ENCODE peak calls at places on chromosomes 2 and 18, in six cellular contexts. W is K562, P is stomach, Z is mammary epithelial cell, G is upper lobe of left lung, J is astrocyte. S is an unnamed sample.

GRCh38 chr2:121949271-121949670 is 193.8 kb downstream of the TSN start:
- DNase-seq in W (no peak), P (no peak), Z (no peak), G (no peak), J (no peak), S (no peak)

GRCh38 chr2:217449436-217449835 is 553.4 kb downstream of the TNS1 start:
- DNase-seq in W (no peak), P (no peak), Z (no peak), G (no peak), J (no peak), S (no peak)

GRCh38 chr2:79860233-79861058 is 347.6 kb downstream of the CTNNA2 start:
- DNase-seq in W (peak), P (no peak), Z (no peak), G (no peak), J (peak), S (peak)

GRCh38 chr18:48921305-48922202 is 29.2 kb downstream of the SMAD7 start:
- DNase-seq in W (no peak), P (no peak), Z (no peak), G (no peak), J (no peak), S (no peak)

GRCh38 chr2:113976277-113976928 is 86.5 kb downstream of the ACTR3 start:
- DNase-seq in W (no peak), P (no peak), Z (no peak), G (no peak), J (no peak), S (no peak)

GRCh38 chr2:198966269-198966668 is 491.5 kb downstream of the SATB2 start:
- DNase-seq in W (no peak), P (no peak), Z (peak), G (no peak), J (no peak), S (no peak)

GRCh38 chr18:68735498-68736343 is 20.8 kb upstream of the TMX3 start:
- DNase-seq in W (peak), P (no peak), Z (peak), G (no peak), J (peak), S (peak)

GRCh38 chr18:78713064-78713463 is 266.6 kb upstream of the SALL3 start:
- DNase-seq in W (peak), P (no peak), Z (no peak), G (no peak), J (no peak), S (peak)

GRCh38 chr2:223093436-223093839 is 41.4 kb downstream of the KCNE4 start:
- DNase-seq in W (no peak), P (no peak), Z (peak), G (no peak), J (peak), S (no peak)

GRCh38 chr2:7744827-7745226 is 827.6 kb downstream of the RNF144A start:
- DNase-seq in W (no peak), P (no peak), Z (peak), G (peak), J (peak), S (no peak)

GRCh38 chr2:11118761-11119160 is 36.5 kb upstream of the SLC66A3 start:
- DNase-seq in W (no peak), P (no peak), Z (no peak), G (no peak), J (no peak), S (no peak)

GRCh38 chr2:96869824-96870630 is at the start of gene SEMA4C:
- DNase-seq in W (peak), P (peak), Z (no peak), G (peak), J (no peak), S (no peak)

GRCh38 chr2:240259924-240260529 is 119.6 kb upstream of the OTOS start:
- DNase-seq in W (no peak), P (no peak), Z (no peak), G (no peak), J (no peak), S (no peak)

GRCh38 chr2:42055573-42056514 is 8.0 kb downstream of the PKDCC start:
- DNase-seq in W (no peak), P (peak), Z (no peak), G (no peak), J (no peak), S (no peak)

GRCh38 chr2:65545818-65546217 is 113.4 kb upstream of the SPRED2 start:
- DNase-seq in W (no peak), P (no peak), Z (peak), G (no peak), J (peak), S (peak)

GRCh38 chr2:172947461-172947860 is 128.2 kb upstream of the MAP3K20 start:
- DNase-seq in W (no peak), P (no peak), Z (no peak), G (no peak), J (peak), S (no peak)

GRCh38 chr18:79965119-79965902 is 868 bp downstream of the HSBP1L1 start:
- DNase-seq in W (no peak), P (peak), Z (peak), G (peak), J (peak), S (peak)

GRCh38 chr2:159454185-159454584 is 162.2 kb downstream of the BAZ2B start:
- DNase-seq in W (no peak), P (no peak), Z (peak), G (no peak), J (peak), S (peak)

GRCh38 chr2:225103737-225104141 is 61.5 kb upstream of the DOCK10 start:
- DNase-seq in W (no peak), P (no peak), Z (peak), G (no peak), J (peak), S (no peak)

GRCh38 chr18:48547456-48548403 is 8.9 kb downstream of the CTIF start:
- DNase-seq in W (peak), P (no peak), Z (peak), G (no peak), J (peak), S (peak)

GRCh38 chr2:63052411-63053234 is 2.0 kb downstream of the OTX1 start:
- DNase-seq in W (no peak), P (no peak), Z (no peak), G (no peak), J (no peak), S (no peak)

GRCh38 chr2:43605079-43605655 is 9.3 kb upstream of the THADA start:
- DNase-seq in W (peak), P (no peak), Z (peak), G (no peak), J (peak), S (peak)

GRCh38 chr2:138974651-138975050 is 194.5 kb upstream of the NXPH2 start:
- DNase-seq in W (no peak), P (no peak), Z (no peak), G (no peak), J (peak), S (no peak)

GRCh38 chr2:3523551-3524041 is 4.3 kb upstream of the ADI1 start:
- DNase-seq in W (no peak), P (peak), Z (peak), G (no peak), J (peak), S (peak)

GRCh38 chr2:190819835-190820234 is 60.8 kb upstream of the GLS start:
- DNase-seq in W (no peak), P (no peak), Z (peak), G (no peak), J (peak), S (no peak)

GRCh38 chr2:237854295-237854694 is 5.1 kb upstream of the RAMP1 start:
- DNase-seq in W (no peak), P (no peak), Z (no peak), G (no peak), J (no peak), S (no peak)

GRCh38 chr2:43341959-43342757 is 115.8 kb upstream of the ZFP36L2 start:
- DNase-seq in W (no peak), P (no peak), Z (no peak), G (peak), J (no peak), S (no peak)

GRCh38 chr2:9946076-9946475 is 5.4 kb upstream of the GRHL1 start:
- DNase-seq in W (no peak), P (no peak), Z (no peak), G (no peak), J (no peak), S (no peak)

GRCh38 chr2:229601396-229601795 is 113.0 kb downstream of the DNER start:
- DNase-seq in W (no peak), P (no peak), Z (peak), G (no peak), J (peak), S (no peak)

GRCh38 chr18:35141567-35142269 is 99.1 kb upstream of the ZNF397 start:
- DNase-seq in W (no peak), P (no peak), Z (no peak), G (no peak), J (no peak), S (no peak)

GRCh38 chr2:235083822-235084221 is 132.0 kb downstream of the SH3BP4 start:
- DNase-seq in W (no peak), P (no peak), Z (peak), G (no peak), J (no peak), S (no peak)

GRCh38 chr2:218221015-218221414 is 4.0 kb downstream of the ARPC2 start:
- DNase-seq in W (no peak), P (peak), Z (no peak), G (no peak), J (no peak), S (no peak)

GRCh38 chr2:233021771-233022170 is 8.7 kb upstream of the NGEF start:
- DNase-seq in W (no peak), P (peak), Z (no peak), G (no peak), J (peak), S (no peak)

GRCh38 chr2:34261701-34262100 is 662.6 kb upstream of the FAM98A start:
- DNase-seq in W (no peak), P (no peak), Z (no peak), G (no peak), J (no peak), S (no peak)

GRCh38 chr2:71472019-71472418 is 18.7 kb downstream of the DYSF start:
- DNase-seq in W (no peak), P (no peak), Z (no peak), G (no peak), J (no peak), S (no peak)

GRCh38 chr2:71473346-71474035 is 20.1 kb downstream of the DYSF start:
- DNase-seq in W (no peak), P (no peak), Z (no peak), G (no peak), J (no peak), S (no peak)

GRCh38 chr2:71474744-71475421 is 21.5 kb downstream of the DYSF start:
- DNase-seq in W (no peak), P (no peak), Z (no peak), G (no peak), J (no peak), S (no peak)

GRCh38 chr2:71476495-71476894 is 23.1 kb downstream of the DYSF start:
- DNase-seq in W (no peak), P (no peak), Z (no peak), G (no peak), J (no peak), S (no peak)

DNA sequence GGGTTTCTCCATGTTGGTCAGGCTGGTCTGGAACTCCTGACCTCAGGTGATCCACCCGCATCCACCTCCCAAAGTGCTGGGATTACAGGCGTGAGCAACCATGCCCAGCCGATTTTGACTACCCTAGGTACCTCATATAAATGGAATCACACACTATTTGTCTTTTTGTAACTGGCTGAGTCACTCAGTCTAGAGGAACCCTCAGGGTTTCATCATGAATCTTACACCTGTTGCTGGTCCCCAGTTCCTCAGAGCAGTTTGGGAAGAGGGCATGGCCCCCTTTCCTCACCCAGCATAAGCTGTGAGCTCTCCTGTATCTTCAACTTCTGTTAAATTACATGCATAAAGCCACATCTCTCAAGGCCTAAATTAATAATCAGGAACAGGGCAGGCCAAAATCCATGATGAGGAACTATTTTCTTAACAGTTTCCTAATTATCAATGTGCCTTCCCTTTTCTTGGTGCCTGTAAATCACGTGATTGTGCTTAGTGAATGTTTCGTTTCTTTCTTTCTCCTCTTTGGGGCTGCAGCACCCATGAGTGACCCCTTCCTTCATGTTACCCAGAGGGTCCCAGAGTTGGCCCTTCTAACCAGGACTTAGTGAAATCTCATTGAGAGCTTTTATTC is 20.9 kb downstream of the DYSF start:
- DNase-seq in W (no peak), P (no peak), Z (no peak), G (no peak), J (no peak), S (no peak)
- H3K27ac ChIP-seq in W (no peak), P (no peak), Z (no peak), G (peak), J (no peak), S (no peak)

GRCh38 chr2:54103454-54104314 is 11.7 kb upstream of the ACYP2 start:
- DNase-seq in W (no peak), P (peak), Z (peak), G (peak), J (peak), S (peak)
- TF ChIP-seq CTCF in W (no peak), P (no peak), Z (peak), G (no peak), J (no peak), S (peak)

DNA sequence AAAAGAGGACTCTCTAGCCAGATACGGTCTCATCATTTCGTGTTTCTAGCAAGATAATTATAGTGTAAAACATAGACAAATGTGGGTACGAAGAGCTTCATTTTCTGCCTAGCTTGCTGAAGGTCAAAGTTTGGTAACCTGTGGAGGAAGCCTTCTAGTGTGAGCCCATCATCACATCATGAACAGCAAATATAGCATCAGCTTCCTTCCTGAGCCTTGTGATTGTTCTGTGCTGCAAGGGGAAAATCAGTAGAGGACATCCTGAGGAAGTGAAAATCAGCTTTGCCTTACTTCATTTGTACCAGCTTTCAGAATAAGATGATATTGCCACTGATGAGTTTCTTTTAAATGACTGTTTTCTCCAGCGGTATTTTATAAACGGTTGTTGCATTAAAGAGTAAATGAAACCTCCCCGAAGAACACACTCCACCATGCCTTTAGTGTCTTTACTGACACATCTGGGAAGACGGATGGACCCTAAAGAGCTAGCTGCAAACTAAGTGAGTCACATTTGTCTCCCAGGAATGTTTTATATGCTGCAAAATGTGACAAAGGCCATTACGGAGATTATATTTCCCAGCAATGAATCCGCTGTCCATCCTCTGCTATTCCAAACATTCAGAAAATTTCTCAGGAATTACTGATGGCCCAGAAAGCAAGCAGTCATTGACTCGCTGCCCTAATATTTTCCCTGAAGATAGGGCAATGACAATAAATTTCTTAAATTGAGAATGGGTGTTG is 1272.9 kb downstream of the SUCLG1 start:
- DNase-seq in W (no peak), P (no peak), Z (no peak), G (no peak), J (no peak), S (no peak)
- H3K27ac ChIP-seq in W (no peak), P (no peak), Z (no peak), G (no peak), J (no peak), S (no peak)

DNA sequence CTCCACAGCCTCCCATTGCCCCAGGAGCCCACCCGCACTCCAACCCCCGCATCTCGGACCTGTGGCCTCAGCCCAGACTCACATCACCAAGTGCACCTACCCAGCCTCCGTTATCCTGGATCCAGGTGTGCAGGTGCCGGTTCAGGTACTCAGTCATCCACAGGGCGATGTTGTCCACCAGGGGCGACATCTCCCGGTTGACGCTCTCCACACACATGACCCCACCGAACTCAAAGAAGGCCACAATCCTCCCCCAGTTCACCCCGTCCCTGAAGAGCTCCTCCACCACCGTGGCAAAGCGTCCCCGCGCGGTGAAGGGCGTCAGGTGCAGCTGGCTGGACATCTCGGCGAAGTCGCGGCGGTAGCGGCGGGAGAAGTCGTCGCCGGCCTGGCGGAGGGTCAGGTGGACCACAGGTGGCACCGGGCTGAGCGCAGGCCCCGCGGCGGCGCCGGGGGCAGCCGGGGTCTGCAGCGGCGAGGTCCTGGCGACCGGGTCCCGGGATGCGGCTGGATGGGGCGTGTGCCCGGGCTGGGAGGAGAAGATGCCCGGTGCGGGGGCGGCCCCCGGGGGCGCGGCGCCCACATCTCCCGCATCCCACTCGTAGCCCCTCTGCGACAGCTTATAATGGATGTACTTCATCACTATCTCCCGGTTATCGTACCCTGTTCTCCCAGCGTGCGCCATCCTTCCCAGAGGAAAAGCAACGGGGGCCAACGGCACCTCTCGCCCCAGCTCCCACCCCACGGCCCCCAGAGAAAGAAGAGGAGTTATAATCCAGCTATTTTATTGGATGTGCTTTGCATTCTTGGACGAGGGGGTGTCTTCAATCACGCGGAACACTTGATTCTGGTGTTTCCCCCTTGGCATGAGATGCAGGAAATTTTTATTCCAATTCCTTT is 1.3 kb downstream of the BCL2 start:
- DNase-seq in W (no peak), P (peak), Z (peak), G (peak), J (no peak), S (peak)
- TF ChIP-seq CTCF in W (no peak), P (no peak), Z (peak), G (peak), J (peak), S (peak)

GRCh38 chr2:205685314-205686230 is 3.3 kb downstream of the NRP2 start:
- DNase-seq in W (no peak), P (peak), Z (peak), G (peak), J (peak), S (peak)
- H3K27ac ChIP-seq in W (no peak), P (peak), Z (peak), G (peak), J (peak), S (peak)

DNA sequence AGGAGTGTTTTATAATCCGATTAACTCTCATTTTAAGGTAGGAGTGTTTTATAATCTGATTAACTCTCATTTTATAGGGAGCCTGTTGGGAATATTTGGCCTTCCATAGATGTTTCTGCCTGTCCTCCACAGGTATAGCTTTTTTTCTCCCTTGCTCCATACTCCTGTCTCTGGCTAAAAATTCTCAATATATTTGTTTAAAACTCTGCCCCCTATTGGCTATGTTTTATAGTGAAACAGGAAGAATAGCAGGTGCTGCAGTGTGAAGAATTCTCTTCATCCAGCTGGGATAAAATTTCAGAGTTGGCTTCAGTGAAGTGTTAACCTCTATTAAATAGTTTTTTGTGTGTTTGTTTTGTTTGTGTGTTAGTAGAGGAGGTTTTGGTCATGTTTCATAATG is 1046.0 kb upstream of the TMEFF2 start:
- DNase-seq in W (peak), P (no peak), Z (no peak), G (no peak), J (no peak), S (no peak)
- TF ChIP-seq CTCF in W (no peak), P (no peak), Z (peak), G (no peak), J (no peak), S (peak)